ENCODE peak calls at places on chromosome 1, in seven cellular contexts. R is heart right ventricle, O is AG04450, Q is mammary epithelial cell, K is uterus, P is neural progenitor cell, S is H9. D is an unnamed sample.
A peak's percentile ranks its signal among the peaks of the same experiment; 100 is the strongest.

GRCh38 chr1:58927026-58927721 is 143.3 kb upstream of the JUN start:
- DNase-seq in R (no peak), O (no peak), Q (peak; percentile 61), K (no peak), P (no peak), S (no peak), D (no peak)

GRCh38 chr1:176374967-176375569 is 87.9 kb upstream of the PAPPA2 start:
- DNase-seq in R (peak; percentile 66), O (peak; percentile 23), Q (peak; percentile 46), K (peak; percentile 73), P (peak; percentile 88), S (peak; percentile 79), D (peak; percentile 49)

GRCh38 chr1:30919025-30919881 is 10.7 kb upstream of the SDC3 start:
- DNase-seq in R (no peak), O (peak; percentile 55), Q (peak; percentile 56), K (no peak), P (no peak), S (peak; percentile 21), D (no peak)

GRCh38 chr1:169586395-169587255 is at the start of gene F5:
- DNase-seq in R (peak; percentile 72), O (peak; percentile 10), Q (peak; percentile 64), K (peak; percentile 22), P (peak; percentile 85), S (peak; percentile 91), D (peak; percentile 57)

GRCh38 chr1:8439015-8439702 is 121.2 kb downstream of the SLC45A1 start:
- DNase-seq in R (peak; percentile 77), O (peak; percentile 62), Q (peak; percentile 62), K (peak; percentile 80), P (peak; percentile 80), S (peak; percentile 66), D (peak; percentile 36)

GRCh38 chr1:228157381-228158126 is 7.8 kb downstream of the GJC2 start:
- DNase-seq in R (no peak), O (no peak), Q (no peak), K (no peak), P (no peak), S (no peak), D (no peak)

GRCh38 chr1:94866178-94866822 is 46.1 kb downstream of the SLC44A3 start:
- DNase-seq in R (no peak), O (peak; percentile 66), Q (no peak), K (no peak), P (no peak), S (no peak), D (no peak)

GRCh38 chr1:232982238-232982944 is 32.0 kb downstream of the NTPCR start:
- DNase-seq in R (no peak), O (no peak), Q (peak; percentile 32), K (no peak), P (no peak), S (no peak), D (no peak)

GRCh38 chr1:239527046-239527693 is 140.8 kb downstream of the CHRM3 start:
- DNase-seq in R (no peak), O (no peak), Q (no peak), K (no peak), P (no peak), S (no peak), D (no peak)

GRCh38 chr1:5994713-5995621 is 2.7 kb upstream of the NPHP4 start:
- DNase-seq in R (peak; percentile 17), O (no peak), Q (no peak), K (no peak), P (no peak), S (no peak), D (no peak)

GRCh38 chr1:233440952-233441401 is 113.5 kb downstream of the MAP3K21 start:
- DNase-seq in R (no peak), O (no peak), Q (peak; percentile 58), K (no peak), P (peak; percentile 87), S (peak; percentile 72), D (peak; percentile 63)

GRCh38 chr1:209349372-209350324 is 233.9 kb upstream of the CAMK1G start:
- DNase-seq in R (no peak), O (no peak), Q (no peak), K (peak; percentile 25), P (peak; percentile 19), S (no peak), D (no peak)

GRCh38 chr1:209431813-209432442 is 151.6 kb upstream of the CAMK1G start:
- DNase-seq in R (no peak), O (no peak), Q (peak; percentile 50), K (no peak), P (no peak), S (no peak), D (peak; percentile 13)

GRCh38 chr1:171984850-171985485 is 143.7 kb downstream of the DNM3 start:
- DNase-seq in R (no peak), O (no peak), Q (no peak), K (no peak), P (peak; percentile 58), S (no peak), D (peak; percentile 44)

GRCh38 chr1:14825396-14825795 is 226.9 kb downstream of the KAZN start:
- DNase-seq in R (no peak), O (no peak), Q (no peak), K (no peak), P (no peak), S (no peak), D (no peak)

GRCh38 chr1:14824314-14824915 is 225.9 kb downstream of the KAZN start:
- DNase-seq in R (no peak), O (no peak), Q (no peak), K (no peak), P (no peak), S (no peak), D (no peak)

GRCh38 chr1:14826731-14827326 is 228.3 kb downstream of the KAZN start:
- DNase-seq in R (no peak), O (no peak), Q (no peak), K (no peak), P (no peak), S (no peak), D (no peak)

GRCh38 chr1:14827870-14828269 is 229.4 kb downstream of the KAZN start:
- DNase-seq in R (no peak), O (no peak), Q (no peak), K (no peak), P (no peak), S (no peak), D (no peak)

DNA sequence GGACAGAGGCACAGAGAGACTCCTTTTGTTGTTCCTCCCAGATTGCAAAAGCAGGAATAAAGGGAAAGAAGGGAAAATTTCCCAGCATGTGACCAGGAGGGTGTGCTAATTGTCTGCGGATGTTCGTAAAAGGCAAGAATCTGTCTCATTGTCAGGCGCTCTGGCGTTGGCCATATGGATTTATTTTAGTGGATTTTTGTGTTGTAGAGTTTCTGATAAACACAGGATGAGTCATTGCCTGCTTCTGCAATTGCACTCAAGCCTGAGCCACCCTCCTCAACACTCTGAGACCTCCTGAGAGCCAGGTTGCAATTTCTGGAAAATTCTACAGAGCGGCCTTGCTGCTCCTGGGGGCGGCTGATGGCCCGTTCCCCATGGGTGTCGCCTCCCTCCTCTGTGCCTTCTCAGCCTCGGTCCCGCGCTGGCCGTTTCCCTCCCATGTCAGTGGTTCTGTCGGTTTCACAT is 227.7 kb downstream of the KAZN start:
- DNase-seq in R (no peak), O (peak; percentile 78), Q (no peak), K (peak; percentile 45), P (no peak), S (no peak), D (no peak)
- TF ChIP-seq CTCF in R (no peak), O (peak; percentile 23), Q (no peak), K (no peak), P (no peak), S (no peak), D (no peak)

GRCh38 chr1:24899581-24900485 is 30.2 kb downstream of the RUNX3 start:
- DNase-seq in R (no peak), O (no peak), Q (no peak), K (no peak), P (no peak), S (no peak), D (no peak)

GRCh38 chr1:24900486-24900849 is 29.6 kb downstream of the RUNX3 start:
- DNase-seq in R (no peak), O (no peak), Q (no peak), K (no peak), P (no peak), S (no peak), D (no peak)

GRCh38 chr1:24901791-24902470 is 28.1 kb downstream of the RUNX3 start:
- DNase-seq in R (no peak), O (no peak), Q (no peak), K (peak; percentile 10), P (no peak), S (peak; percentile 27), D (no peak)

GRCh38 chr1:24902471-24902891 is 27.6 kb downstream of the RUNX3 start:
- DNase-seq in R (no peak), O (no peak), Q (no peak), K (no peak), P (no peak), S (no peak), D (no peak)

DNA sequence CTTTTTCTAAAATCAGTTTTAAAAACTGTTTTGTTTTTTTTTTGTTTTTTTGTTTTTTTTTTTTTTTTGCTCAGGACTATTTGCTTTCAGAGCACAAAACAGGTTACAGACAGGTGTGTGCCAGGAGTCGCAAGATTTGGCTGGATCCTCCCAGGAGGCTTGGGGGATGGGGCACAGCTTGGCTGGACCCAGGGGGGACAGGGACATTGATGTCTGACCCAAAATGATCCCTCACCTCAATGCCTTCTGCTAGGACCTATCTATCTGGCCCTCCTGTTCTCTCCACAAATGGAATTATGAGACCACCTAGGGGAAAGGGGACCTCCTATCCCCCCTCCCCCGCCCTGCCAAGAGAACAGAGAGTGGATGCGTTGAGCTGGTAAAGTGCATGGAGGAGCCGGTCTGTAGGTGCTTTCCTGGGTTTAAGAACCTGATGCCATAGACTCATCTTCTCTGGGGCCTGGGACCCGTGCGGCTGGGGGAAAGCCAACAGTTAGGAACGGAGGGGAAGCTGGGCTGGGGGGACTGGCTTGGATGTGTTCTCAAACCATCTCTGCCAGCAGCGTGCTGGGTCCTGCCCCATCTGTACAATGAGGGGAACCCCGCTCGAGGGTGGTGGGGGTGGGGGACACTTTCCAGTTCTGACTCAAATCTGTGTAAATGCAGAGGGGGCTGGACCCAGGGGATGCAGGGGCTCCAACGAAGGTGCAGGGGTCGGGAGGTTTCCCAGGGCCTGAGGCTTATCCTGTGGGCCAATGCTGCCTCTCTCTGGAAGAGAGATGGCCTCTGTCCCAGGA is 28.9 kb downstream of the RUNX3 start:
- DNase-seq in R (no peak), O (no peak), Q (no peak), K (peak; percentile 6), P (no peak), S (no peak), D (no peak)
- H3K27ac ChIP-seq in R (no peak overlapping the region), O (no peak overlapping the region), Q (no peak overlapping the region), K (no peak overlapping the region), P (no peak overlapping the region), S (no peak overlapping the region), D (no peak overlapping the region)

GRCh38 chr1:11248169-11248568 is 14.2 kb downstream of the MTOR start:
- DNase-seq in R (no peak), O (no peak), Q (no peak), K (no peak), P (no peak), S (peak; percentile 39), D (no peak)
- TF ChIP-seq CTCF in R (no peak), O (no peak), Q (peak; percentile 16), K (no peak), P (no peak), S (peak; percentile 23), D (no peak)

DNA sequence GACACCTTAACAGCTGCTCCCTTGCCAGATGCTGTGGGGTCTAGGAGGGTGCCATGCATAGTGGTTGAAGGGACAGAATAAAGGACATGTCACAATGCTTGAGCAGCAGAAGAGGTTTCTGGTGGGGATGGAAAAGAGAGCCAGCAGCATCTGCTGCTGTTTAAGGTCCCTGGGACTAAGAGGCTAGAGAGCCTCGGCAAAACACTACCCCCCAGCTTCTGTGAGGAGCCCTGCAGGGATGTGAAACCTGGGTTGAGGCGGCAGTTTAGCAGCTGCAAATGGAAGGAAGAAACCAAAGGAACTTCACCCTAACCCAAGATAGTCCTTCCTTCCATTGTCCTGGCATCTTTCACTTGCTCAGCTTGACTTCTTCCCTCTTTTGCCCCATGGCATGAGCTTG is 39.4 kb downstream of the PLXNA2 start:
- DNase-seq in R (no peak), O (no peak), Q (no peak), K (no peak), P (no peak), S (no peak), D (no peak)
- H3K27ac ChIP-seq in R (peak overlapping the region; percentile 89), O (no peak overlapping the region), Q (no peak overlapping the region), K (peak overlapping the region; percentile 12), P (no peak overlapping the region), S (no peak overlapping the region), D (peak overlapping the region; percentile 58)